ENCODE peak calls at places on chromosomes 4 and X, in ten cellular contexts. R is PC-9, F is PC-3, M is cardiac fibroblast, C is H1, P is uterus, B is BJ, H is fibroblast of mammary gland, X is BE2C, J is fibroblast of lung. V is an unnamed sample.

GRCh38 chrX:46770817-46771163 is 11.9 kb upstream of the SLC9A7 start:
- DNase-seq in J (peak; percentile 94), B (peak; percentile 63), H (peak; percentile 91), R (peak; percentile 83), X (no peak), M (peak; percentile 91), F (peak; percentile 87), P (no peak), C (no peak), V (no peak)

GRCh38 chr4:97153042-97153441 is 990.2 kb downstream of the STPG2 start:
- DNase-seq in M (peak; percentile 1), P (no peak), H (no peak), B (no peak), C (no peak), F (peak; percentile 35), R (no peak), X (no peak), J (peak; percentile 12), V (no peak)

GRCh38 chrX:56382278-56382677 is 150.1 kb downstream of the KLF8 start:
- DNase-seq in H (no peak), R (no peak), F (no peak), X (no peak), B (no peak), M (no peak), J (no peak), C (no peak), P (no peak), V (no peak)

GRCh38 chrX:48466696-48467095 is 3.4 kb downstream of the SLC38A5 start:
- DNase-seq in F (no peak), M (no peak), X (no peak), R (no peak), B (no peak), H (no peak), C (peak; percentile 68), P (no peak), J (no peak), V (no peak)

GRCh38 chrX:37314526-37314925 is 34.6 kb upstream of the PRRG1 start:
- DNase-seq in R (peak; percentile 65), F (peak; percentile 30), X (no peak), C (no peak), M (peak; percentile 62), H (no peak), J (peak; percentile 87), P (no peak), B (peak; percentile 27), V (no peak)

GRCh38 chrX:38233891-38234807 is 13.5 kb upstream of the SRPX start:
- DNase-seq in C (no peak), R (no peak), B (peak; percentile 33), M (peak; percentile 85), F (peak; percentile 65), H (peak; percentile 96), P (peak; percentile 38), X (no peak), J (peak; percentile 86), V (no peak)

GRCh38 chrX:17923546-17923945 is 62.4 kb upstream of the RAI2 start:
- DNase-seq in X (peak; percentile 9), C (no peak), B (no peak), M (no peak), H (peak; percentile 6), F (peak; percentile 11), J (no peak), P (no peak), R (no peak), V (no peak)

GRCh38 chrX:96407043-96407442 is 277.6 kb upstream of the DIAPH2 start:
- DNase-seq in X (no peak), M (peak; percentile 43), F (peak; percentile 86), B (no peak), C (no peak), R (peak; percentile 82), J (peak; percentile 29), P (peak; percentile 30), H (peak; percentile 61), V (no peak)

GRCh38 chr4:6342530-6343293 is 73.1 kb downstream of the WFS1 start:
- DNase-seq in X (peak; percentile 59), B (no peak), H (peak; percentile 18), R (no peak), P (peak; percentile 54), C (no peak), M (peak; percentile 38), F (no peak), J (peak; percentile 14), V (no peak)

GRCh38 chr4:42302348-42302747 is 94.9 kb upstream of the SHISA3 start:
- DNase-seq in R (no peak), J (no peak), B (no peak), P (no peak), F (peak; percentile 64), H (peak; percentile 18), X (peak; percentile 79), C (no peak), M (peak; percentile 31), V (peak; percentile 63)

GRCh38 chr4:19776021-19776459 is 475.7 kb upstream of the SLIT2 start:
- DNase-seq in P (no peak), B (peak; percentile 29), X (no peak), J (peak; percentile 99), C (no peak), F (peak; percentile 96), M (peak; percentile 90), R (peak; percentile 87), H (peak; percentile 89), V (no peak)

DNA sequence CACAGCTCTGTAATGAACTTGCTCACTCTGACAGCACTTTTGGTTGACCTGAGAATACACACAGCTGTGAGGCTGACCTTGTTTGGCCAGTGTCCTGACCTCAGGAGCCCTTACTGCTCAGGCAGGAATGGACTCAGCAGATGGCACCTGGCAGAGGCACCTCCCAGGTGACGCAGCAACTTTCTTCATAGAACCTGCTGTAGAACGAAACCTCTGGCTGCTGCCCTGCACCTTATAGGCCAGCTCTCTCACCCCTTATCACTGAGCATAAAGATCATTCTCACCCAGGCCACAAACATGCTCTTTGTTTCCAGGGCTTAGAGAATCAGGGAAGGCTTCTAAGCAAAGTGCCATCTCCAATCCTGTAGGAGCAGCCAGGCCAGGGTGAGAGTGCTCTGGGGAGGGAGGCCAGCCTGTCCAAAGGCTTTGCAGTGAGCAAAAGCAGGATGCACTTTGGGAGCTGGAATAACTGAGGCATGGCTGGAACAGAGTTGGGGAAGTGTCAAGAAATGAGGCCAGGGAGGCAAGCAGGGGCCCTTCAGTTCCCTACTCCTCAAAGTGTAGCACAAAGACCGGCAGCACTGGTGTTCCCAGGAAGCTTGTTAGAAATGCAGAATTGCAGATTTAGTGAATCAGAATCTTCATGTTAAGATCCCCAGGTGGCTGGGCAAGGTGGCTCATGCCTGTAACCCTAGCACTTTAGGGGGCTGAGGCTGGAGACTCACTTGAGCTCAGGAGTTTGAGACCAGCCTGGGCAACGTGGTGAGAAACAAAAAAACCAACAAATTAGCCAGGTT is 13.3 kb upstream of the CENPU start:
- DNase-seq in C (no peak), R (peak; percentile 86), P (no peak), H (no peak), X (no peak), F (no peak), B (no peak), J (no peak), M (no peak), V (no peak)
- H3K4me3 ChIP-seq in C (no peak overlapping the region), R (peak overlapping the region; percentile 36), P (no peak overlapping the region), H (no peak overlapping the region), X (no peak overlapping the region), F (no peak overlapping the region), B (no peak overlapping the region), J (no peak overlapping the region), M (no peak overlapping the region), V (no peak overlapping the region)

GRCh38 chr4:95556460-95556859 is 7.7 kb upstream of the UNC5C start:
- DNase-seq in H (no peak), R (no peak), X (no peak), F (no peak), J (peak; percentile 36), M (peak; percentile 53), B (no peak), P (no peak), C (no peak), V (no peak)
- H3K4me3 ChIP-seq in H (no peak overlapping the region), R (no peak overlapping the region), X (no peak overlapping the region), F (no peak overlapping the region), J (no peak overlapping the region), M (no peak overlapping the region), B (no peak overlapping the region), P (no peak overlapping the region), C (no peak overlapping the region), V (no peak overlapping the region)

GRCh38 chrX:63349307-63349706 is 1.8 kb downstream of the SPIN4 start:
- DNase-seq in P (no peak), M (no peak), X (no peak), R (no peak), C (no peak), F (peak; percentile 14), H (peak; percentile 1), J (no peak), B (no peak), V (no peak)
- H3K4me3 ChIP-seq in P (no peak overlapping the region), M (no peak overlapping the region), X (peak overlapping the region; percentile 81), R (peak overlapping the region; percentile 83), C (no peak overlapping the region), F (peak overlapping the region; percentile 96), H (no peak overlapping the region), J (peak overlapping the region; percentile 71), B (no peak overlapping the region), V (peak overlapping the region; percentile 24)

GRCh38 chr4:87017580-87018061 is 82.8 kb downstream of the AFF1 start:
- DNase-seq in H (peak; percentile 74), R (no peak), F (no peak), X (no peak), C (no peak), B (peak; percentile 58), P (no peak), M (peak; percentile 91), J (peak; percentile 84), V (no peak)

GRCh38 chr4:87010192-87010591 is 75.4 kb downstream of the AFF1 start:
- DNase-seq in P (no peak), M (no peak), H (no peak), R (no peak), F (no peak), X (no peak), B (no peak), C (no peak), J (no peak), V (no peak)

GRCh38 chr4:87011340-87012034 is 76.7 kb downstream of the AFF1 start:
- DNase-seq in M (peak; percentile 96), P (peak; percentile 57), R (peak; percentile 79), C (no peak), F (peak; percentile 79), H (peak; percentile 93), X (no peak), J (peak; percentile 92), B (peak; percentile 54), V (peak; percentile 58)

GRCh38 chr4:87012265-87012953 is 77.6 kb downstream of the AFF1 start:
- DNase-seq in F (no peak), R (no peak), H (no peak), C (no peak), J (no peak), P (no peak), M (no peak), X (no peak), B (no peak), V (no peak)

GRCh38 chr4:87014284-87014782 is 79.5 kb downstream of the AFF1 start:
- DNase-seq in P (no peak), B (peak; percentile 39), M (peak; percentile 65), C (no peak), F (peak; percentile 14), X (no peak), R (peak; percentile 57), J (no peak), H (no peak), V (no peak)
- H3K4me3 ChIP-seq in P (no peak overlapping the region), B (no peak overlapping the region), M (no peak overlapping the region), C (no peak overlapping the region), F (no peak overlapping the region), X (no peak overlapping the region), R (no peak overlapping the region), J (no peak overlapping the region), H (no peak overlapping the region), V (no peak overlapping the region)